ENCODE peak calls at places on chromosomes 11 and 22, in nine cellular contexts. X is endothelial cell; E is aorta; I is activated T-cell treated with anti-CD3 and anti-CD28 coated beads for 1 hour; J is astrocyte of the hippocampus; M is MCF 10A; U is stimulated activated CD8-positive, alpha-beta memory T cell treated with anti-CD3 and anti-CD28 coated beads, Interleukin-12 subunit alpha, Interleukin-12 subunit beta, amount 100 ng/mL, for 4 hours; S is Caki2; F is RWPE1. V is an unnamed sample.

GRCh38 chr11:72740060-72740424 is 12.2 kb downstream of the ARAP1 start:
- DNase-seq in X (no peak), E (no peak), I (no peak), J (no peak), M (no peak), U (no peak), S (no peak), F (no peak), V (no peak)

GRCh38 chr11:116512841-116513240 is 259.9 kb downstream of the BUD13 start:
- DNase-seq in X (no peak), E (no peak), I (no peak), J (no peak), M (no peak), U (no peak), S (no peak), F (no peak), V (no peak)

GRCh38 chr22:50469377-50470305 is 5.2 kb downstream of the SBF1 start:
- DNase-seq in X (no peak), E (peak; percentile 79), I (peak; percentile 95), J (peak; percentile 61), M (peak; percentile 82), U (peak; percentile 95), S (peak; percentile 55), F (peak; percentile 72), V (no peak)

GRCh38 chr11:46659908-46660307 is 40.5 kb downstream of the ARHGAP1 start:
- DNase-seq in X (no peak), E (no peak), I (no peak), J (peak; percentile 82), M (no peak), U (no peak), S (no peak), F (no peak), V (no peak)

GRCh38 chr11:44977493-44977984 is 26.9 kb upstream of the TP53I11 start:
- DNase-seq in X (peak; percentile 34), E (no peak), I (no peak), J (peak; percentile 21), M (no peak), U (no peak), S (no peak), F (no peak), V (no peak)

GRCh38 chr11:60859616-60860250 is 4.0 kb upstream of the PTGDR2 start:
- DNase-seq in X (no peak), E (no peak), I (no peak), J (no peak), M (no peak), U (no peak), S (no peak), F (no peak), V (no peak)

GRCh38 chr11:85590848-85591483 is 36.2 kb downstream of the DLG2 start:
- DNase-seq in X (no peak), E (no peak), I (no peak), J (peak; percentile 61), M (peak; percentile 38), U (no peak), S (peak; percentile 28), F (peak; percentile 21), V (peak; percentile 24)

GRCh38 chr11:57294225-57295131 is 30.3 kb downstream of the TNKS1BP1 start:
- DNase-seq in X (no peak), E (no peak), I (no peak), J (peak; percentile 95), M (peak; percentile 82), U (no peak), S (peak; percentile 43), F (peak; percentile 39), V (no peak)

GRCh38 chr11:131446657-131447056 is 76.2 kb downstream of the NTM start:
- DNase-seq in X (no peak), E (no peak), I (no peak), J (no peak), M (no peak), U (no peak), S (no peak), F (no peak), V (no peak)

GRCh38 chr11:35165416-35166368 is 26.7 kb downstream of the CD44 start:
- DNase-seq in X (peak; percentile 46), E (peak; percentile 71), I (peak; percentile 69), J (peak; percentile 79), M (peak; percentile 65), U (peak; percentile 63), S (peak; percentile 64), F (peak; percentile 86), V (no peak)

GRCh38 chr11:104609766-104610165 is 288.5 kb downstream of the CASP12 start:
- DNase-seq in X (no peak), E (no peak), I (no peak), J (no peak), M (no peak), U (no peak), S (no peak), F (no peak), V (no peak)

GRCh38 chr11:76671626-76672309 is 1.2 kb upstream of the LRRC32 start:
- DNase-seq in X (no peak), E (no peak), I (no peak), J (no peak), M (no peak), U (no peak), S (no peak), F (no peak), V (no peak)

GRCh38 chr11:69640995-69641581 is at the start of gene CCND1:
- DNase-seq in X (peak; percentile 74), E (peak; percentile 80), I (no peak), J (peak; percentile 96), M (peak; percentile 88), U (no peak), S (peak; percentile 74), F (peak; percentile 78), V (peak; percentile 16)

GRCh38 chr11:16749666-16750065 is 11.2 kb downstream of the C11orf58 start:
- DNase-seq in X (no peak), E (no peak), I (no peak), J (no peak), M (no peak), U (no peak), S (no peak), F (no peak), V (no peak)

GRCh38 chr11:37689951-37690350 is 1091.9 kb upstream of the RAG2 start:
- DNase-seq in X (no peak), E (no peak), I (no peak), J (peak; percentile 39), M (no peak), U (no peak), S (no peak), F (no peak), V (no peak)

GRCh38 chr22:44985906-44986527 is 23.8 kb downstream of the PHF21B start:
- DNase-seq in X (no peak), E (no peak), I (no peak), J (no peak), M (no peak), U (no peak), S (no peak), F (no peak), V (no peak)

GRCh38 chr11:65591939-65592814 is 3.4 kb downstream of the KCNK7 start:
- DNase-seq in X (peak; percentile 58), E (no peak), I (no peak), J (peak; percentile 87), M (no peak), U (no peak), S (no peak), F (no peak), V (no peak)

GRCh38 chr11:115364892-115365291 is 139.3 kb downstream of the CADM1 start:
- DNase-seq in X (no peak), E (no peak), I (no peak), J (peak; percentile 28), M (no peak), U (no peak), S (peak; percentile 32), F (no peak), V (no peak)

GRCh38 chr11:96306933-96307747 is 35.9 kb downstream of the MAML2 start:
- DNase-seq in X (peak; percentile 60), E (peak; percentile 88), I (no peak), J (peak; percentile 99), M (peak; percentile 100), U (no peak), S (peak; percentile 94), F (peak; percentile 84), V (no peak)

GRCh38 chr22:37639070-37639760 is at the start of gene SH3BP1:
- DNase-seq in X (peak; percentile 50), E (no peak), I (peak; percentile 44), J (peak; percentile 62), M (peak; percentile 34), U (peak; percentile 50), S (no peak), F (no peak), V (no peak)

GRCh38 chr22:24141586-24141985 is 39.7 kb upstream of the SUSD2 start:
- DNase-seq in X (no peak), E (no peak), I (no peak), J (no peak), M (peak; percentile 50), U (no peak), S (no peak), F (peak; percentile 38), V (no peak)

GRCh38 chr11:107496011-107496410 is 38.4 kb upstream of the CWF19L2 start:
- DNase-seq in X (no peak), E (no peak), I (no peak), J (peak; percentile 91), M (peak; percentile 57), U (no peak), S (no peak), F (peak; percentile 13), V (no peak)

GRCh38 chr22:46777609-46777970 is 15.1 kb downstream of the TBC1D22A start:
- DNase-seq in X (no peak), E (peak; percentile 78), I (peak; percentile 34), J (peak; percentile 35), M (no peak), U (no peak), S (no peak), F (no peak), V (no peak)

GRCh38 chr11:132653237-132653636 is 879.1 kb downstream of the OPCML start:
- DNase-seq in X (no peak), E (no peak), I (no peak), J (no peak), M (no peak), U (no peak), S (no peak), F (no peak), V (no peak)

GRCh38 chr11:115087791-115088190 is 409.5 kb downstream of the NXPE2 start:
- DNase-seq in X (no peak), E (no peak), I (no peak), J (no peak), M (no peak), U (no peak), S (no peak), F (no peak), V (no peak)

GRCh38 chr22:35549338-35549737 is 8.7 kb downstream of the RASD2 start:
- DNase-seq in X (no peak), E (no peak), I (no peak), J (peak; percentile 60), M (no peak), U (no peak), S (no peak), F (no peak), V (no peak)

GRCh38 chr22:48700566-48701295 is 1126.9 kb downstream of the BRD1 start:
- DNase-seq in X (no peak), E (no peak), I (no peak), J (no peak), M (no peak), U (no peak), S (no peak), F (no peak), V (no peak)

GRCh38 chr11:1296287-1296686 is 13.1 kb downstream of the TOLLIP start:
- DNase-seq in X (no peak), E (no peak), I (no peak), J (no peak), M (no peak), U (no peak), S (no peak), F (no peak), V (no peak)

GRCh38 chr11:105935791-105936190 is 86.2 kb downstream of the MSANTD4 start:
- DNase-seq in X (no peak), E (no peak), I (no peak), J (peak; percentile 71), M (peak; percentile 87), U (no peak), S (peak; percentile 75), F (peak; percentile 30), V (no peak)

V was measured in NCI-H1930.